ENCODE peak calls at places on chromosomes 6 and 20, in seven cellular contexts. A, U, N, G, V, K and Y are unnamed samples.
A peak's percentile ranks its signal among the peaks of the same experiment; 100 is the strongest.

GRCh38 chr20:38321959-38322598 is 18.1 kb downstream of the BPI start:
- DNase-seq in V (peak; percentile 13), N (peak; percentile 55), G (peak; percentile 72), U (peak; percentile 73), A (peak; percentile 36), K (no peak), Y (peak; percentile 51)

GRCh38 chr20:33761698-33762250 is 30.0 kb downstream of the ZNF341 start:
- DNase-seq in N (no peak), G (no peak), A (no peak), V (no peak), U (no peak), K (no peak), Y (no peak)

GRCh38 chr6:155185544-155185943 is 78.3 kb upstream of the CLDN20 start:
- DNase-seq in V (peak; percentile 19), U (peak; percentile 28), A (peak; percentile 29), G (peak; percentile 65), N (peak; percentile 84), K (peak; percentile 63), Y (peak; percentile 80)

GRCh38 chr6:123604067-123604466 is 32.7 kb downstream of the TRDN start:
- DNase-seq in V (peak; percentile 2), U (no peak), A (no peak), N (peak; percentile 59), G (peak; percentile 24), K (no peak), Y (no peak)

GRCh38 chr6:9699890-9700289 is 715.0 kb downstream of the TFAP2A start:
- DNase-seq in U (no peak), V (no peak), N (peak; percentile 13), K (no peak), G (no peak), A (no peak), Y (no peak)

GRCh38 chr6:56683882-56684281 is 41.2 kb upstream of the DST start:
- DNase-seq in V (no peak), A (no peak), N (no peak), K (no peak), U (peak; percentile 93), G (peak; percentile 95), Y (no peak)

GRCh38 chr20:24503352-24503931 is 34.0 kb downstream of the SYNDIG1 start:
- DNase-seq in K (peak; percentile 43), U (peak; percentile 13), A (no peak), N (peak; percentile 50), V (no peak), G (no peak), Y (peak; percentile 19)

GRCh38 chr20:47792021-47792618 is 6.8 kb upstream of the SULF2 start:
- DNase-seq in A (no peak), U (peak; percentile 84), V (no peak), G (peak; percentile 98), K (no peak), N (peak; percentile 65), Y (no peak)

GRCh38 chr20:5024103-5024502 is 22.8 kb upstream of the SLC23A2 start:
- DNase-seq in V (no peak), A (no peak), N (no peak), G (no peak), K (no peak), U (peak; percentile 12), Y (no peak)

GRCh38 chr20:1034420-1034799 is 32.3 kb upstream of the RSPO4 start:
- DNase-seq in N (no peak), U (no peak), V (no peak), G (no peak), A (no peak), K (no peak), Y (no peak)

GRCh38 chr6:56851541-56852248 is 103.2 kb upstream of the BEND6 start:
- DNase-seq in G (peak; percentile 94), U (peak; percentile 89), A (peak; percentile 66), N (peak; percentile 94), K (peak; percentile 69), V (peak; percentile 27), Y (peak; percentile 62)

GRCh38 chr6:104472245-104472644 is 387.5 kb downstream of the HACE1 start:
- DNase-seq in N (no peak), V (no peak), A (no peak), K (no peak), U (no peak), G (no peak), Y (no peak)

GRCh38 chr6:132648356-132648755 is 10.6 kb downstream of the TAAR1 start:
- DNase-seq in V (no peak), A (no peak), G (peak; percentile 77), K (no peak), N (no peak), U (peak; percentile 74), Y (no peak)

GRCh38 chr6:34144581-34145160 is 1.2 kb downstream of the GRM4 start:
- DNase-seq in U (no peak), N (no peak), V (no peak), A (no peak), K (peak; percentile 61), G (peak; percentile 3), Y (peak; percentile 29)

GRCh38 chr20:21968486-21968885 is 263.0 kb downstream of the PAX1 start:
- DNase-seq in A (no peak), K (no peak), N (peak; percentile 22), G (no peak), V (no peak), U (no peak), Y (no peak)

GRCh38 chr6:157885211-157885788 is 62.3 kb downstream of the SNX9 start:
- DNase-seq in U (no peak), N (no peak), A (no peak), G (no peak), V (no peak), K (no peak), Y (no peak)

GRCh38 chr6:53464483-53464882 is 80.4 kb downstream of the GCLC start:
- DNase-seq in A (no peak), K (no peak), G (no peak), V (no peak), U (no peak), N (no peak), Y (no peak)

GRCh38 chr20:1686151-1686748 is 28.7 kb upstream of the SIRPG start:
- DNase-seq in U (no peak), A (no peak), V (no peak), G (no peak), N (no peak), K (peak; percentile 11), Y (no peak)

GRCh38 chr6:43817192-43817591 is 47.2 kb downstream of the VEGFA start:
- DNase-seq in K (peak; percentile 61), N (peak; percentile 85), G (peak; percentile 64), U (peak; percentile 31), A (no peak), V (no peak), Y (peak; percentile 72)

GRCh38 chr6:11425431-11425871 is 112.1 kb upstream of the TMEM170B start:
- DNase-seq in A (peak; percentile 36), N (peak; percentile 78), V (peak; percentile 59), K (no peak), U (no peak), G (no peak), Y (no peak)

GRCh38 chr20:4435210-4435609 is 286.5 kb upstream of the PRND start:
- DNase-seq in G (no peak), N (no peak), U (peak; percentile 71), K (no peak), A (no peak), V (no peak), Y (no peak)

DNA sequence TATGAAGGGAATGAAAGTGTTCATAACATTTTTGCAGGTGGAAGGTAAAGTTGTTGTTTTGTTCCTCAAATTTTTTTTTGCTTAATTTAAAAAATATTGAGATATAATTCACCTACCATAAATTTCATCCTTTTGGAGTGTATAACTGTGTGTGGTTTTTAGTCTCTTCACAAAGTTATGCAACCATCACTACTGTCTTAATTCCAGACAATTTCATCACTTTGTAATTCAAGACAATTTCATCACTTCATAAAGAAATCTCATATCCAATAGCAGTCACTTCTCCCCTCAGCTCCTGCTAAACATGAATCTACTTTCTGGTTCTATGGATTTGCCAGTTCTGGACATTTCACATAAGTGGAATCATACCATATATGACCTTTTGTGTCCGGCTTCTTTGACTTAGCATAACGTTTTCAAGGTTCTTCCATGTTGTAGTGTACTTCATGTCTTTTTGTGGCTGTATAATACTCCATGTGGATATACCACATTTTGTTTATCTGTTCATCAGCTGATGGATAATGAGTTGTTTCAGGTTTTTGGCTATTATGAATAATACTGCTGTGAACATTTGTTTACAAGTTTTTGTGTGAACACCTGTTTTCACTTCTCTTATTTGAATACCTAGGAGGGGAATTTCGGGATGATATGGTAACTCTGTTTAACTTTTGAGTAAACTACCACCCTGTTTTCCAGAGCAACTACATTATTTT is 18.8 kb downstream of the ZFAND3 start:
- DNase-seq in U (peak; percentile 56), V (no peak), G (no peak), N (no peak), A (no peak), K (no peak), Y (no peak)
- H4K8ac ChIP-seq in U (no peak overlapping the region), V (no peak overlapping the region), G (no peak overlapping the region), N (no peak overlapping the region), A (no peak overlapping the region), K (no peak overlapping the region), Y (no peak overlapping the region)

GRCh38 chr6:754202-754601 is 61.3 kb upstream of the EXOC2 start:
- DNase-seq in V (no peak), N (no peak), G (no peak), U (no peak), A (no peak), K (no peak), Y (no peak)
- H4K8ac ChIP-seq in V (no peak overlapping the region), N (no peak overlapping the region), G (no peak overlapping the region), U (no peak overlapping the region), A (no peak overlapping the region), K (no peak overlapping the region), Y (no peak overlapping the region)

GRCh38 chr6:148322704-148323103 is 19.9 kb upstream of the SASH1 start:
- DNase-seq in V (no peak), G (no peak), A (no peak), N (no peak), K (no peak), U (no peak), Y (no peak)
- H4K8ac ChIP-seq in V (no peak overlapping the region), G (no peak overlapping the region), A (no peak overlapping the region), N (no peak overlapping the region), K (no peak overlapping the region), U (no peak overlapping the region), Y (no peak overlapping the region)

GRCh38 chr6:3643921-3644320 is 107.6 kb downstream of the PXDC1 start:
- DNase-seq in K (peak; percentile 20), V (no peak), A (no peak), G (no peak), N (no peak), U (no peak), Y (no peak)

GRCh38 chr6:3638662-3639061 is 112.9 kb downstream of the PXDC1 start:
- DNase-seq in A (no peak), N (no peak), G (no peak), U (no peak), V (no peak), K (no peak), Y (no peak)

GRCh38 chr6:3644613-3645012 is 106.9 kb downstream of the PXDC1 start:
- DNase-seq in N (peak; percentile 32), G (no peak), V (peak; percentile 50), K (peak; percentile 41), A (no peak), U (no peak), Y (no peak)

GRCh38 chr6:3635482-3635881 is 116.0 kb downstream of the PXDC1 start:
- DNase-seq in G (no peak), U (no peak), A (no peak), K (no peak), N (no peak), V (no peak), Y (no peak)

DNA sequence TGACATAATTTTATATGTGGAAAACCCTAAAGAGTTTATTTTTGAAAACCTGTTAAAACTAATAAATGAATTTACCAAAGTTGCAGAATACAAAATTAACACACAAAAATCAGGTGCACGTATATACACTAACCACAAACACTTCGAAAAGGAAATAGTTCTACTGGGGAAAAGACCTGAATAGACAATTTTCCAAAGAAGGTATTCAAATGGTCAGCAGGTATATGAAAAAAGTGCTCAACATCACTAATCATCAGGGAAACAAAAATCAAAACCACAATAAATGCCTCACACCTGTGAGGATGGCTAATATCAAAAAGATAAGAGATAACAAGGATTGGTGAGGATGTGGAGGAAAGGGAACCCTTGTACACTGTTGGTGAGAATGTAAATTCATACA is 110.6 kb downstream of the PXDC1 start:
- DNase-seq in A (no peak), U (no peak), G (no peak), N (no peak), V (no peak), K (no peak), Y (no peak)
- H4K8ac ChIP-seq in A (no peak overlapping the region), U (no peak overlapping the region), G (no peak overlapping the region), N (no peak overlapping the region), V (no peak overlapping the region), K (no peak overlapping the region), Y (no peak overlapping the region)